ENCODE peak calls at places on chromosomes 5 and 9, in six cellular contexts. One of them, this sample, is unnamed.

GRCh38 chr5:131994533-131995226 is 16.8 kb downstream of the ACSL6 start:
- DNase-seq in fibroblast of lung: no peak
- DNase-seq in foreskin fibroblast: no peak
- DNase-seq in epithelial cell of proximal tubule: no peak
- DNase-seq in heart right ventricle: no peak
- DNase-seq in cardiac muscle cell: no peak
- DNase-seq in this sample: no peak

GRCh38 chr9:5446451-5447236 is 3.7 kb upstream of the CD274 start:
- DNase-seq in fibroblast of lung: no peak
- DNase-seq in foreskin fibroblast: no peak
- DNase-seq in epithelial cell of proximal tubule: no peak
- DNase-seq in heart right ventricle: no peak
- DNase-seq in cardiac muscle cell: no peak
- DNase-seq in this sample: no peak

GRCh38 chr9:5013379-5013778 is 28.3 kb downstream of the JAK2 start:
- DNase-seq in fibroblast of lung: peak
- DNase-seq in foreskin fibroblast: no peak
- DNase-seq in epithelial cell of proximal tubule: no peak
- DNase-seq in heart right ventricle: no peak
- DNase-seq in cardiac muscle cell: peak
- DNase-seq in this sample: no peak

GRCh38 chr9:5799314-5799713 is 33.6 kb downstream of the ERMP1 start:
- DNase-seq in fibroblast of lung: peak
- DNase-seq in foreskin fibroblast: peak
- DNase-seq in epithelial cell of proximal tubule: no peak
- DNase-seq in heart right ventricle: no peak
- DNase-seq in cardiac muscle cell: peak
- DNase-seq in this sample: no peak

GRCh38 chr5:125196479-125197183 is 450.2 kb upstream of the ZNF608 start:
- DNase-seq in fibroblast of lung: peak
- DNase-seq in foreskin fibroblast: no peak
- DNase-seq in epithelial cell of proximal tubule: no peak
- DNase-seq in heart right ventricle: peak
- DNase-seq in cardiac muscle cell: no peak
- DNase-seq in this sample: no peak

GRCh38 chr9:6153425-6153824 is 62.2 kb upstream of the IL33 start:
- DNase-seq in fibroblast of lung: no peak
- DNase-seq in foreskin fibroblast: peak
- DNase-seq in epithelial cell of proximal tubule: peak
- DNase-seq in heart right ventricle: no peak
- DNase-seq in cardiac muscle cell: peak
- DNase-seq in this sample: no peak

GRCh38 chr5:89827388-89827787 is 582.2 kb downstream of the CETN3 start:
- DNase-seq in fibroblast of lung: peak
- DNase-seq in foreskin fibroblast: no peak
- DNase-seq in epithelial cell of proximal tubule: no peak
- DNase-seq in heart right ventricle: no peak
- DNase-seq in cardiac muscle cell: no peak
- DNase-seq in this sample: no peak

GRCh38 chr5:163354685-163355084 is 82.7 kb upstream of the CCNG1 start:
- DNase-seq in fibroblast of lung: no peak
- DNase-seq in foreskin fibroblast: no peak
- DNase-seq in epithelial cell of proximal tubule: no peak
- DNase-seq in heart right ventricle: no peak
- DNase-seq in cardiac muscle cell: no peak
- DNase-seq in this sample: no peak

GRCh38 chr9:71079451-71079850 is 42.0 kb downstream of the TRPM3 start:
- DNase-seq in fibroblast of lung: no peak
- DNase-seq in foreskin fibroblast: peak
- DNase-seq in epithelial cell of proximal tubule: no peak
- DNase-seq in heart right ventricle: no peak
- DNase-seq in cardiac muscle cell: peak
- DNase-seq in this sample: no peak

GRCh38 chr9:2066312-2067273 is 51.4 kb downstream of the SMARCA2 start:
- DNase-seq in fibroblast of lung: peak
- DNase-seq in foreskin fibroblast: peak
- DNase-seq in epithelial cell of proximal tubule: no peak
- DNase-seq in heart right ventricle: no peak
- DNase-seq in cardiac muscle cell: peak
- DNase-seq in this sample: no peak

GRCh38 chr5:1294839-1295649 is at the start of gene TERT:
- DNase-seq in fibroblast of lung: no peak
- DNase-seq in foreskin fibroblast: no peak
- DNase-seq in epithelial cell of proximal tubule: no peak
- DNase-seq in heart right ventricle: no peak
- DNase-seq in cardiac muscle cell: no peak
- DNase-seq in this sample: no peak

GRCh38 chr5:30802961-30803705 is 390.4 kb upstream of the CDH6 start:
- DNase-seq in fibroblast of lung: no peak
- DNase-seq in foreskin fibroblast: no peak
- DNase-seq in epithelial cell of proximal tubule: no peak
- DNase-seq in heart right ventricle: no peak
- DNase-seq in cardiac muscle cell: peak
- DNase-seq in this sample: no peak

GRCh38 chr5:175797521-175798038 is 73.8 kb upstream of the CPLX2 start:
- DNase-seq in fibroblast of lung: no peak
- DNase-seq in foreskin fibroblast: no peak
- DNase-seq in epithelial cell of proximal tubule: no peak
- DNase-seq in heart right ventricle: no peak
- DNase-seq in cardiac muscle cell: no peak
- DNase-seq in this sample: no peak
- H3K4me3 ChIP-seq in fibroblast of lung: no peak
- H3K4me3 ChIP-seq in foreskin fibroblast: peak
- H3K4me3 ChIP-seq in epithelial cell of proximal tubule: no peak
- H3K4me3 ChIP-seq in heart right ventricle: no peak
- H3K4me3 ChIP-seq in cardiac muscle cell: peak
- H3K4me3 ChIP-seq in this sample: peak

GRCh38 chr5:156835905-156836304 is 14.2 kb upstream of the PPP1R2B start:
- DNase-seq in fibroblast of lung: no peak
- DNase-seq in foreskin fibroblast: no peak
- DNase-seq in epithelial cell of proximal tubule: no peak
- DNase-seq in heart right ventricle: no peak
- DNase-seq in cardiac muscle cell: no peak
- DNase-seq in this sample: no peak
- TF ChIP-seq CTCF in fibroblast of lung: no peak
- TF ChIP-seq CTCF in foreskin fibroblast: no peak
- TF ChIP-seq CTCF in epithelial cell of proximal tubule: peak
- TF ChIP-seq CTCF in heart right ventricle: no peak
- TF ChIP-seq CTCF in cardiac muscle cell: no peak
- TF ChIP-seq CTCF in this sample: no peak

DNA sequence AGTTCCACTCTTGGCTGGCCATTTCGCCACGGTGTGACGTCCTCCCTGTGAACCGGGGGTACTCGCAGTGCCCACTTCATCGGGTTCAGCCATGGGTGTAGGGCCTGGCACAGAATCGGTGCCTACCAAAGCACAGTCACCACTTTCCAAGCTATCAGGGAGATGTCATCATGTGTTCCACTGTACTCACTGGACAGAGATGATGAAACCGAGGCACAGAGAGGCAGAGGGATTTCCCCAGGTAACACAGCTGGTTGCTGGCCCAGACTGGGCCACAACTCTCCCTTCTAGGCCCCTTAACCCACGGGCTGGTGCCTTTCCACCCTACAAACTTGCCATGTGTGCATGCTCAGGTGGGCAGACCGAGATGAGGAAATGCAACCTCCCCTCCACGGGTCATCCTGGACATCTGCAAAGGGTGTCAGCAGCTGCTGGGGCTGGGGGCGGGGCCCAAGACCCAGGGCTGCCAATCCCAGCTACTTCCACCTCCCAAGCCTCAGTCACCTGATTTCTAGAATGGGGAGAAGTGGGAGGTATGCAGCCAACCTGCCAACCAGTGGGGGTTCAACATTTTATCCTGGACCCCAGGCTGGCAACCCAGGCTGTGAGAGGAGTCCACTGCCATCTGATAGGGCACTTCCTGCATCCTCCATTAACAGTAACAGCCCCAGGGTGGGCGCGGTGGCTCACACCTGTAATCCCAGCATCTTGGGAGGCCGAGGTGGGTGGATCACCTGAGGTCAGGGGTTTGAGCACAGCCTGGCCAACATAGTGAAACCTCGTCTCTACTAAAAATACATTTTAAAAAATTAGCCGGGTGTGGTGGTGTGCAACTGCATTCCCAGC is 893 bp upstream of the SH2D3C start:
- DNase-seq in fibroblast of lung: peak
- DNase-seq in foreskin fibroblast: no peak
- DNase-seq in epithelial cell of proximal tubule: no peak
- DNase-seq in heart right ventricle: no peak
- DNase-seq in cardiac muscle cell: peak
- DNase-seq in this sample: no peak
- H3K4me3 ChIP-seq in fibroblast of lung: no peak
- H3K4me3 ChIP-seq in foreskin fibroblast: no peak
- H3K4me3 ChIP-seq in epithelial cell of proximal tubule: no peak
- H3K4me3 ChIP-seq in heart right ventricle: no peak
- H3K4me3 ChIP-seq in cardiac muscle cell: no peak
- H3K4me3 ChIP-seq in this sample: no peak

GRCh38 chr5:38113880-38114279 is 144.5 kb upstream of the EGFLAM start:
- DNase-seq in fibroblast of lung: no peak
- DNase-seq in foreskin fibroblast: no peak
- DNase-seq in epithelial cell of proximal tubule: no peak
- DNase-seq in heart right ventricle: no peak
- DNase-seq in cardiac muscle cell: no peak
- DNase-seq in this sample: no peak

GRCh38 chr5:38112930-38113329 is 145.4 kb upstream of the EGFLAM start:
- DNase-seq in fibroblast of lung: no peak
- DNase-seq in foreskin fibroblast: no peak
- DNase-seq in epithelial cell of proximal tubule: no peak
- DNase-seq in heart right ventricle: no peak
- DNase-seq in cardiac muscle cell: no peak
- DNase-seq in this sample: no peak

GRCh38 chr5:38115318-38115827 is 143.0 kb upstream of the EGFLAM start:
- DNase-seq in fibroblast of lung: no peak
- DNase-seq in foreskin fibroblast: no peak
- DNase-seq in epithelial cell of proximal tubule: no peak
- DNase-seq in heart right ventricle: no peak
- DNase-seq in cardiac muscle cell: no peak
- DNase-seq in this sample: no peak

GRCh38 chr5:38110130-38110529 is 148.2 kb upstream of the EGFLAM start:
- DNase-seq in fibroblast of lung: no peak
- DNase-seq in foreskin fibroblast: no peak
- DNase-seq in epithelial cell of proximal tubule: no peak
- DNase-seq in heart right ventricle: no peak
- DNase-seq in cardiac muscle cell: no peak
- DNase-seq in this sample: no peak

DNA sequence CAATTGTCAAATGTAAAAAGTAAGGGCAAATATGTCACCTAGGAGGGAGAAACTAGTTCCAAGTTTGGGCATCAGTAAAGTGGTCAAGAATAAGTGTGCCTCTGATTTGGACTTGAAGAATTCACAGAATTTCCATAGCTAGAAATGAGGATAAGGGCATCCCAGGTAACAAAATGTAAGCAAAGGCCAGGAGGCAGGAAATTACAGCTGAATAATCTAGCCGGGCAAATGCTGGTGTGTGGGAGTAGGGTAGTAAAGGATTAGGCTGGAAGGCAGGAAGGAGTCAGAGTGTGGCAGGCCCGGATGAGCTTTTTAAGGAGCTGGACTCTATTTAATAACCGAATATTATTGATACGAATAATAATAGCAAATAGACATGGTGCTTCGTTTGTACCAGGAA is 144.9 kb upstream of the EGFLAM start:
- DNase-seq in fibroblast of lung: no peak
- DNase-seq in foreskin fibroblast: no peak
- DNase-seq in epithelial cell of proximal tubule: no peak
- DNase-seq in heart right ventricle: no peak
- DNase-seq in cardiac muscle cell: no peak
- DNase-seq in this sample: no peak
- TF ChIP-seq CTCF in fibroblast of lung: no peak
- TF ChIP-seq CTCF in foreskin fibroblast: no peak
- TF ChIP-seq CTCF in epithelial cell of proximal tubule: no peak
- TF ChIP-seq CTCF in heart right ventricle: no peak
- TF ChIP-seq CTCF in cardiac muscle cell: no peak
- TF ChIP-seq CTCF in this sample: no peak

GRCh38 chr5:43190755-43191603 is 1.0 kb upstream of the NIM1K start:
- DNase-seq in fibroblast of lung: peak
- DNase-seq in foreskin fibroblast: peak
- DNase-seq in epithelial cell of proximal tubule: no peak
- DNase-seq in heart right ventricle: no peak
- DNase-seq in cardiac muscle cell: peak
- DNase-seq in this sample: no peak
- H3K4me3 ChIP-seq in fibroblast of lung: no peak
- H3K4me3 ChIP-seq in foreskin fibroblast: no peak
- H3K4me3 ChIP-seq in epithelial cell of proximal tubule: no peak
- H3K4me3 ChIP-seq in heart right ventricle: no peak
- H3K4me3 ChIP-seq in cardiac muscle cell: no peak
- H3K4me3 ChIP-seq in this sample: peak

GRCh38 chr5:178223828-178224335 is 8.7 kb downstream of the PHYKPL start:
- DNase-seq in fibroblast of lung: no peak
- DNase-seq in foreskin fibroblast: no peak
- DNase-seq in epithelial cell of proximal tubule: no peak
- DNase-seq in heart right ventricle: no peak
- DNase-seq in cardiac muscle cell: no peak
- DNase-seq in this sample: no peak
- TF ChIP-seq CTCF in fibroblast of lung: no peak
- TF ChIP-seq CTCF in foreskin fibroblast: no peak
- TF ChIP-seq CTCF in epithelial cell of proximal tubule: no peak
- TF ChIP-seq CTCF in heart right ventricle: no peak
- TF ChIP-seq CTCF in cardiac muscle cell: no peak
- TF ChIP-seq CTCF in this sample: no peak

GRCh38 chr9:96047741-96048115 is 172.2 kb downstream of the ERCC6L2 start:
- DNase-seq in fibroblast of lung: no peak
- DNase-seq in foreskin fibroblast: no peak
- DNase-seq in epithelial cell of proximal tubule: no peak
- DNase-seq in heart right ventricle: no peak
- DNase-seq in cardiac muscle cell: no peak
- DNase-seq in this sample: no peak

GRCh38 chr9:96047116-96047639 is 171.7 kb downstream of the ERCC6L2 start:
- DNase-seq in fibroblast of lung: no peak
- DNase-seq in foreskin fibroblast: no peak
- DNase-seq in epithelial cell of proximal tubule: no peak
- DNase-seq in heart right ventricle: no peak
- DNase-seq in cardiac muscle cell: no peak
- DNase-seq in this sample: no peak

GRCh38 chr9:96050048-96050875 is 174.8 kb downstream of the ERCC6L2 start:
- DNase-seq in fibroblast of lung: no peak
- DNase-seq in foreskin fibroblast: no peak
- DNase-seq in epithelial cell of proximal tubule: no peak
- DNase-seq in heart right ventricle: no peak
- DNase-seq in cardiac muscle cell: no peak
- DNase-seq in this sample: no peak

GRCh38 chr9:96048954-96049831 is 173.7 kb downstream of the ERCC6L2 start:
- DNase-seq in fibroblast of lung: no peak
- DNase-seq in foreskin fibroblast: no peak
- DNase-seq in epithelial cell of proximal tubule: no peak
- DNase-seq in heart right ventricle: peak
- DNase-seq in cardiac muscle cell: no peak
- DNase-seq in this sample: peak

GRCh38 chr9:96048116-96048953 is 172.8 kb downstream of the ERCC6L2 start:
- DNase-seq in fibroblast of lung: peak
- DNase-seq in foreskin fibroblast: no peak
- DNase-seq in epithelial cell of proximal tubule: peak
- DNase-seq in heart right ventricle: no peak
- DNase-seq in cardiac muscle cell: peak
- DNase-seq in this sample: no peak
- H3K4me3 ChIP-seq in fibroblast of lung: no peak
- H3K4me3 ChIP-seq in foreskin fibroblast: no peak
- H3K4me3 ChIP-seq in epithelial cell of proximal tubule: no peak
- H3K4me3 ChIP-seq in heart right ventricle: no peak
- H3K4me3 ChIP-seq in cardiac muscle cell: no peak
- H3K4me3 ChIP-seq in this sample: peak